ENCODE peak calls at places on chromosomes 3 and 15, in eight cellular contexts. W is GM20000; E is T47D; H is CD4-positive, CD25-positive, alpha-beta regulatory T cell; J is T follicular helper cell; Y is stimulated activated CD8-positive, alpha-beta memory T cell treated with anti-CD3 and anti-CD28 coated beads, Interleukin-4, amount 100 ng/mL, for 4 hours; X is PC-3; I is activated CD8-positive, alpha-beta T cell treated with anti-CD3 and anti-CD28 coated beads, Interleukin-2, amount 10 ng/mL, durations not matched to agents 7 days and 5 days. B is an unnamed sample.

GRCh38 chr3:35932995-35933394 is 293.7 kb downstream of the ARPP21 start:
- DNase-seq in W (no peak), E (no peak), J (no peak), X (peak), H (no peak), I (no peak), Y (no peak), B (no peak)

GRCh38 chr3:72255736-72256559 is 471.0 kb upstream of the PROK2 start:
- DNase-seq in H (peak), E (peak), X (no peak), I (peak), Y (no peak), W (no peak), J (peak), B (no peak)

GRCh38 chr15:49045691-49046112 is 544 bp downstream of the SECISBP2L start:
- DNase-seq in X (peak), W (peak), I (no peak), J (no peak), H (peak), Y (no peak), E (peak), B (peak)

GRCh38 chr3:60636846-60637245 is 614.4 kb downstream of the FHIT start:
- DNase-seq in X (peak), E (no peak), W (no peak), I (no peak), Y (no peak), J (no peak), H (no peak), B (no peak)

GRCh38 chr3:49238274-49239127 is 38.5 kb downstream of the C3orf62 start:
- DNase-seq in J (no peak), X (peak), W (no peak), I (no peak), E (no peak), Y (no peak), H (no peak), B (no peak)

GRCh38 chr3:53223541-53223966 is 32.3 kb downstream of the TKT start:
- DNase-seq in X (no peak), W (no peak), Y (no peak), H (no peak), I (no peak), E (no peak), J (no peak), B (no peak)

GRCh38 chr15:95132774-95133173 is 901.4 kb downstream of the MCTP2 start:
- DNase-seq in W (no peak), I (no peak), J (no peak), H (no peak), Y (no peak), X (peak), E (no peak), B (no peak)

GRCh38 chr3:48112813-48113212 is 75.4 kb downstream of the CDC25A start:
- DNase-seq in J (no peak), I (peak), H (no peak), X (no peak), W (no peak), Y (no peak), E (no peak), B (no peak)

GRCh38 chr3:189862385-189863023 is 231.3 kb downstream of the TP63 start:
- DNase-seq in I (no peak), X (no peak), H (no peak), J (no peak), Y (no peak), E (no peak), W (no peak), B (no peak)

GRCh38 chr15:52559022-52559421 is 9.8 kb downstream of the ARPP19 start:
- DNase-seq in H (no peak), J (no peak), I (no peak), Y (no peak), X (no peak), E (no peak), W (no peak), B (no peak)

GRCh38 chr3:94360982-94361381 is 298.1 kb downstream of the NSUN3 start:
- DNase-seq in Y (no peak), J (no peak), W (no peak), H (no peak), I (no peak), E (no peak), X (peak), B (no peak)

GRCh38 chr15:60720493-60721231 is 241.7 kb upstream of the ICE2 start:
- DNase-seq in W (peak), H (peak), X (no peak), J (peak), I (peak), Y (peak), E (no peak), B (no peak)

GRCh38 chr3:52144034-52144795 is 10.0 kb downstream of the POC1A start:
- DNase-seq in Y (peak), H (peak), W (peak), X (peak), E (peak), I (peak), J (peak), B (peak)

GRCh38 chr3:15872807-15873206 is 75.0 kb upstream of the ANKRD28 start:
- DNase-seq in E (no peak), H (no peak), W (no peak), Y (no peak), J (no peak), I (no peak), X (no peak), B (no peak)

GRCh38 chr15:63752075-63752684 is 81.6 kb downstream of the HERC1 start:
- DNase-seq in H (peak), J (no peak), Y (no peak), W (peak), I (peak), E (peak), X (peak), B (peak)

GRCh38 chr3:182216311-182216970 is 504.7 kb downstream of the SOX2 start:
- DNase-seq in Y (no peak), J (no peak), X (no peak), I (no peak), W (no peak), H (no peak), E (no peak), B (no peak)

GRCh38 chr3:11567516-11568467 is 75.9 kb downstream of the VGLL4 start:
- DNase-seq in W (peak), X (peak), E (no peak), Y (no peak), H (no peak), J (no peak), I (no peak), B (no peak)

GRCh38 chr3:184601576-184602405 is 40.2 kb downstream of the EPHB3 start:
- DNase-seq in Y (no peak), W (no peak), X (no peak), H (no peak), I (no peak), E (no peak), J (no peak), B (no peak)

GRCh38 chr3:49378249-49378899 is 20.2 kb upstream of the GPX1 start:
- DNase-seq in Y (no peak), E (no peak), X (peak), H (no peak), W (no peak), J (no peak), I (no peak), B (no peak)

GRCh38 chr3:38746641-38747040 is 69.4 kb downstream of the SCN10A start:
- DNase-seq in H (no peak), E (no peak), W (no peak), I (no peak), Y (no peak), X (no peak), J (no peak), B (no peak)

GRCh38 chr3:6119367-6119766 is 741.5 kb upstream of the GRM7 start:
- DNase-seq in I (no peak), W (no peak), J (no peak), H (no peak), Y (no peak), X (no peak), E (no peak), B (no peak)

GRCh38 chr15:92467245-92467644 is 73.6 kb downstream of the ST8SIA2 start:
- DNase-seq in I (no peak), H (no peak), W (no peak), X (no peak), E (no peak), Y (no peak), J (no peak), B (no peak)

GRCh38 chr3:177385831-177386301 is 188.6 kb upstream of the TBL1XR1 start:
- DNase-seq in I (no peak), E (no peak), Y (no peak), W (no peak), X (peak), J (no peak), H (no peak), B (no peak)

GRCh38 chr3:149313542-149313941 is 19.9 kb downstream of the TM4SF18 start:
- DNase-seq in J (no peak), X (no peak), W (no peak), I (no peak), Y (no peak), H (no peak), E (no peak), B (no peak)

GRCh38 chr15:88954431-88955277 is 41.5 kb upstream of the MFGE8 start:
- DNase-seq in X (no peak), J (no peak), Y (no peak), I (no peak), H (no peak), E (no peak), W (no peak), B (no peak)

GRCh38 chr15:32033186-32033890 is 3.0 kb downstream of the CHRNA7 start:
- DNase-seq in Y (no peak), X (no peak), H (no peak), J (no peak), E (no peak), W (no peak), I (no peak), B (no peak)

GRCh38 chr15:53458736-53459135 is 300.7 kb downstream of the WDR72 start:
- DNase-seq in H (no peak), Y (no peak), W (no peak), J (no peak), X (no peak), E (no peak), I (no peak), B (no peak)

GRCh38 chr3:191198480-191198879 is 561 bp upstream of the OSTN start:
- DNase-seq in Y (no peak), J (no peak), H (no peak), W (no peak), I (no peak), X (no peak), E (no peak), B (no peak)

GRCh38 chr3:19543212-19543841 is 390.7 kb downstream of the EFHB start:
- DNase-seq in X (peak), E (no peak), J (no peak), Y (no peak), I (no peak), W (peak), H (no peak), B (no peak)

GRCh38 chr15:58957101-58957973 is 23.9 kb upstream of the SLTM start:
- DNase-seq in W (peak), I (peak), Y (peak), X (peak), H (peak), E (peak), J (peak), B (peak)

GRCh38 chr3:129119365-129120100 is 2.1 kb downstream of the RAB43 start:
- DNase-seq in E (no peak), Y (no peak), H (peak), X (peak), W (no peak), J (no peak), I (peak), B (no peak)

GRCh38 chr3:11835028-11835639 is 11.6 kb downstream of the TAMM41 start:
- DNase-seq in E (no peak), H (peak), X (peak), W (no peak), I (no peak), J (no peak), Y (no peak), B (no peak)

GRCh38 chr3:123327480-123327879 is 121.4 kb downstream of the ADCY5 start:
- DNase-seq in E (no peak), X (no peak), Y (no peak), H (no peak), W (no peak), I (no peak), J (no peak), B (no peak)

GRCh38 chr15:51004103-51004536 is 90.6 kb downstream of the TNFAIP8L3 start:
- DNase-seq in W (no peak), E (no peak), J (no peak), I (no peak), X (peak), H (no peak), Y (no peak), B (no peak)

GRCh38 chr3:89521328-89521727 is 413.9 kb downstream of the EPHA3 start:
- DNase-seq in H (no peak), E (no peak), Y (no peak), I (no peak), J (no peak), X (no peak), W (no peak), B (no peak)

GRCh38 chr3:111979689-111980025 is 831 bp downstream of the ABHD10 start:
- DNase-seq in Y (no peak), E (no peak), J (no peak), W (no peak), H (no peak), I (no peak), X (peak), B (no peak)